ENCODE peak calls at places on chromosome 1, in five cellular contexts. W, L, S, I and B are unnamed samples.

GRCh38 chr1:24693827-24694379 is 50.8 kb downstream of the SRRM1 start:
- DNase-seq in S (no peak), I (no peak), W (no peak), L (peak; percentile 68), B (no peak)

GRCh38 chr1:34915521-34915920 is 13.9 kb downstream of the DLGAP3 start:
- DNase-seq in L (no peak), S (no peak), I (no peak), W (no peak), B (no peak)

GRCh38 chr1:143643148-143643885 is 328.5 kb downstream of the FAM72C start:
- DNase-seq in W (no peak), S (no peak), I (no peak), L (no peak), B (no peak)

GRCh38 chr1:11321656-11322491 is 48.9 kb downstream of the UBIAD1 start:
- DNase-seq in L (no peak), I (no peak), W (no peak), S (no peak), B (no peak)

GRCh38 chr1:71080178-71080781 is 555 bp downstream of the ZRANB2 start:
- DNase-seq in W (no peak), S (peak; percentile 7), L (peak; percentile 22), I (peak; percentile 69), B (peak; percentile 38)

GRCh38 chr1:165257969-165258459 is 98.5 kb downstream of the LMX1A start:
- DNase-seq in L (peak; percentile 17), W (peak; percentile 61), S (peak; percentile 17), I (peak; percentile 74), B (peak; percentile 44)

GRCh38 chr1:65990161-65990560 is 197.5 kb downstream of the PDE4B start:
- DNase-seq in L (no peak), W (no peak), S (no peak), I (no peak), B (no peak)

GRCh38 chr1:56190975-56191768 is 388.2 kb downstream of the PLPP3 start:
- DNase-seq in L (peak; percentile 23), W (no peak), S (peak; percentile 57), I (no peak), B (no peak)

GRCh38 chr1:54069792-54070548 is 16.6 kb downstream of the TCEANC2 start:
- DNase-seq in I (peak; percentile 70), W (no peak), L (peak; percentile 76), S (peak; percentile 67), B (peak; percentile 69)

GRCh38 chr1:180501865-180502360 is 464 bp downstream of the ACBD6 start:
- DNase-seq in S (no peak), W (peak; percentile 44), I (peak; percentile 77), L (no peak), B (peak; percentile 63)

GRCh38 chr1:201591348-201591747 is 52.4 kb downstream of the NAV1 start:
- DNase-seq in I (no peak), W (no peak), L (no peak), S (no peak), B (no peak)

GRCh38 chr1:47711848-47712492 is 274.1 kb downstream of the FOXD2 start:
- DNase-seq in W (no peak), L (no peak), S (no peak), I (no peak), B (no peak)

GRCh38 chr1:228512852-228513243 is 25.7 kb downstream of the RNF187 start:
- DNase-seq in W (no peak), I (no peak), L (no peak), S (no peak), B (no peak)

GRCh38 chr1:31007462-31007991 is 58.0 kb downstream of the PUM1 start:
- DNase-seq in I (no peak), S (peak; percentile 90), L (peak; percentile 89), W (no peak), B (no peak)
- H3K4me2 ChIP-seq in I (no peak overlapping the region), S (peak overlapping the region; percentile 63), L (no peak overlapping the region), W (no peak overlapping the region), B (peak overlapping the region; percentile 24)

GRCh38 chr1:204313675-204314074 is 46.1 kb downstream of the PLEKHA6 start:
- DNase-seq in I (no peak), S (no peak), W (no peak), L (no peak), B (no peak)

GRCh38 chr1:204316164-204316563 is 43.6 kb downstream of the PLEKHA6 start:
- DNase-seq in W (no peak), I (no peak), L (no peak), S (no peak), B (no peak)

GRCh38 chr1:204317170-204317569 is 42.6 kb downstream of the PLEKHA6 start:
- DNase-seq in W (no peak), S (no peak), L (no peak), I (no peak), B (no peak)

GRCh38 chr1:204314893-204315735 is 44.6 kb downstream of the PLEKHA6 start:
- DNase-seq in I (no peak), S (no peak), W (no peak), L (no peak), B (no peak)

DNA sequence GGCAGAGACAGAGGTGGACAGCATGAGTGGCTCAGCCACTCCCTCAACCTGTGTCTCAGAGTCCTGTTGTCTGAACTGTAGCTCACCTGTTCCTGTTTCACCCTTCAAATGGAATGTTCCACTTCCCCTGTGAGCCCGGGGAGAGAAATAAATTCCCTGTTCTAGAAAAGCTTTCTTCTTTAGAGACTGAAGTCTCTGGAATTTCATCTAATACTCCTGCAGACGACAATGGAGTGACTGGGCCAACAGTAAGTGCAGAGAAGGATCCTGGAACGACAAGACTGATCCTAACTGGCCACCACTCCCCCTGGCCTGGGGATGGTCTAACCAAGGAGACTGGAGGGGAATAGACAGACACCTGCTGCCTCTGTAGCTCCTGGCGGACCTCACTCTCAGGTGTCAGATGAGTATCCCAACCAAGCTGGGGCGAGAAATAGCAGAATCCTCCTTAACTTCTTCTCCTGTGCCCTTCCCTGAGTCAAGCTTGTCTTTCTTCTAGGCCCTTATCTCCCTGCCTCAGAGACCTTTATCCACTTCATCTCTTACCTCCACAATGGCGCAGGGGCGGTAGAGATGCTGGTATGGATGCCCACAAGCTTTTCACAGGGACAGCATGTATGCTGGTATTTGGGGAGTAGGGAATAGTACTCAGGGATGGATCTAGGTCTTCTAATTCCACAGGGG is 45.4 kb downstream of the PLEKHA6 start:
- DNase-seq in W (no peak), S (no peak), I (no peak), L (no peak), B (peak; percentile 26)
- H3K4me2 ChIP-seq in W (no peak overlapping the region), S (no peak overlapping the region), I (no peak overlapping the region), L (no peak overlapping the region), B (no peak overlapping the region)

GRCh38 chr1:27405074-27405473 is 12.7 kb downstream of the GPR3 start:
- DNase-seq in L (peak; percentile 91), S (peak; percentile 30), I (no peak), W (no peak), B (no peak)
- H3K4me2 ChIP-seq in L (no peak overlapping the region), S (no peak overlapping the region), I (no peak overlapping the region), W (peak overlapping the region; percentile 27), B (no peak overlapping the region)

DNA sequence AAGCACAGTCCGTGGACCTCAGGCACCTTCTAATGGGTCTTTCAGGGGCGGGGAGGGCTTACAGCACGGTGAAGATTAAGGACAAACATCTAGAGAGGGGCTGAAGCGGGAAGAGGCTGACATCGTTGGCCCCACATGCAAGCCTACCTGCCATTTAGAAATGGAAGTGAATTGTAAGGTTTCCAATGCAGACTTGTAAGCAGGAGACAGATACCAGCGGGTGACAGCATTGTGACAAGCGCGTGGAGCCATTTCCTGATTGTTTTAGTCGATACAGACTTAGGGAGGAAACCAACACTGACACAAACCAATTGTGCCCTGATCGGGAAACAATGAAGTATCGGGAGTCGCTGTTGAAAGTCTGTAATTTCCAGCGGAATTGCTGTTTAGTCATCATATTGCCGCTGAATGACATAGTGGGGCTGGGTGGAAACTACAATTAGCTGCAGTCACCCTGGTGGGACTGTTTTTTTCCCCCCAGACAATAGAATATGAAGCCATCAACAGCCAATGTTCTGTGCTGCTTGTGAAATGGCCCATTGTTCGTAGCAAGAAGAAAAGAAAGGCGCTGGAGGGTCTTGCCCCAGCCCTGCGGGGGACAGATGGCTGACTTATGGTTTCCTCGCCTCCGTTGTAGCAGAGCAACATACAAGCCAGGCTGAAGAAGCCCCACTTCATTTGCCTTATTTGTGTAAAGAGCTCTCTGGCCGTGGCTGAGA is 462.6 kb downstream of the CAMTA1 start:
- DNase-seq in I (no peak), L (no peak), W (no peak), S (no peak), B (no peak)
- H3K4me2 ChIP-seq in I (no peak overlapping the region), L (no peak overlapping the region), W (no peak overlapping the region), S (no peak overlapping the region), B (no peak overlapping the region)

DNA sequence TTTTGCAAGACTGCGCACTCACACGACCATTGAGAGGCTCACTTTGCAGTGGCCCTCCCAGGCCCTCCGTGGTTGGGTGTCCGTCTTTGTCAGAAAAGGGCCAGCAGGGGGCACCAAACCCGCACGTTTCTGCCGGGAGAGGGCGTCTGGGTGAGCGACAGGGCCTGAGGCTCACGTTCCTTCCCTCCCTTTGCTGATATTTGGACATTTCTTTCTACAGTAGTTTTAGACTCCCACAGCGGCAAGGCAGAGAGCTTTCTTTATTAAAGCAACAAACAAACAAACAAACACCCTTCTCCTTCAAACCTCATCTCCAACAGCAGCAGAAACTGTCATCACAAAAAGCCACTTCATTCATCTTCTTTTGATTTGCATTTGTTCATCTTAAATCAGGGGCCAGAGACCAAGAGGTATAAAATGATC is 79.2 kb upstream of the WDR26 start:
- DNase-seq in L (peak; percentile 79), S (peak; percentile 74), W (no peak), I (peak; percentile 90), B (peak; percentile 82)
- H3K4me2 ChIP-seq in L (no peak overlapping the region), S (no peak overlapping the region), W (no peak overlapping the region), I (no peak overlapping the region), B (no peak overlapping the region)

GRCh38 chr1:234844479-234845031 is 234.6 kb upstream of the IRF2BP2 start:
- DNase-seq in S (peak; percentile 64), W (no peak), L (no peak), I (no peak), B (peak; percentile 71)
- H3K4me2 ChIP-seq in S (no peak overlapping the region), W (no peak overlapping the region), L (peak overlapping the region; percentile 35), I (no peak overlapping the region), B (peak overlapping the region; percentile 60)